ENCODE peak calls at places on chromosomes 12 and 14, in ten cellular contexts. One of them, this sample, is unnamed.

GRCh38 chr12:111430418-111431353 is 25.0 kb downstream of the SH2B3 start:
- DNase-seq in IMR-90: no peak
- DNase-seq in NCI-H1092: no peak
- DNase-seq in WERI-Rb-1: no peak
- DNase-seq in glomerular endothelial cell: no peak
- DNase-seq in HEK293T: no peak
- DNase-seq in activated gamma-delta T cell treated with Interleukin-2 at 50 U/mL for 16 hours: peak
- DNase-seq in NCI-H2171: no peak
- DNase-seq in central memory CD8-positive, alpha-beta T cell: no peak
- DNase-seq in activated T-helper 1 cell treated with anti-CD3 and anti-CD28 coated beads, Interleukin-2, amount 50 U/mL, for 16 hours: peak
- DNase-seq in this sample: peak

GRCh38 chr14:23884541-23884904 is 69.0 kb upstream of the DHRS4 start:
- DNase-seq in activated T-helper 1 cell treated with anti-CD3 and anti-CD28 coated beads, Interleukin-2, amount 50 U/mL, for 16 hours: no peak
- DNase-seq in NCI-H2171: no peak
- DNase-seq in activated gamma-delta T cell treated with Interleukin-2 at 50 U/mL for 16 hours: no peak
- DNase-seq in HEK293T: no peak
- DNase-seq in glomerular endothelial cell: no peak
- DNase-seq in central memory CD8-positive, alpha-beta T cell: no peak
- DNase-seq in IMR-90: no peak
- DNase-seq in WERI-Rb-1: no peak
- DNase-seq in NCI-H1092: no peak
- DNase-seq in this sample: no peak

GRCh38 chr14:64461221-64461620 is 4.1 kb upstream of the AKAP5 start:
- DNase-seq in activated gamma-delta T cell treated with Interleukin-2 at 50 U/mL for 16 hours: no peak
- DNase-seq in IMR-90: no peak
- DNase-seq in NCI-H1092: no peak
- DNase-seq in NCI-H2171: no peak
- DNase-seq in central memory CD8-positive, alpha-beta T cell: no peak
- DNase-seq in glomerular endothelial cell: no peak
- DNase-seq in WERI-Rb-1: no peak
- DNase-seq in HEK293T: no peak
- DNase-seq in activated T-helper 1 cell treated with anti-CD3 and anti-CD28 coated beads, Interleukin-2, amount 50 U/mL, for 16 hours: no peak
- DNase-seq in this sample: no peak

GRCh38 chr12:116142936-116143882 is 134.3 kb downstream of the MED13L start:
- DNase-seq in HEK293T: no peak
- DNase-seq in activated T-helper 1 cell treated with anti-CD3 and anti-CD28 coated beads, Interleukin-2, amount 50 U/mL, for 16 hours: no peak
- DNase-seq in NCI-H1092: no peak
- DNase-seq in glomerular endothelial cell: peak
- DNase-seq in central memory CD8-positive, alpha-beta T cell: no peak
- DNase-seq in IMR-90: peak
- DNase-seq in WERI-Rb-1: no peak
- DNase-seq in activated gamma-delta T cell treated with Interleukin-2 at 50 U/mL for 16 hours: no peak
- DNase-seq in NCI-H2171: no peak
- DNase-seq in this sample: no peak

GRCh38 chr14:50018236-50019210 is 97.8 kb downstream of the VCPKMT start:
- DNase-seq in activated T-helper 1 cell treated with anti-CD3 and anti-CD28 coated beads, Interleukin-2, amount 50 U/mL, for 16 hours: no peak
- DNase-seq in NCI-H1092: no peak
- DNase-seq in activated gamma-delta T cell treated with Interleukin-2 at 50 U/mL for 16 hours: no peak
- DNase-seq in NCI-H2171: no peak
- DNase-seq in glomerular endothelial cell: no peak
- DNase-seq in WERI-Rb-1: no peak
- DNase-seq in HEK293T: no peak
- DNase-seq in central memory CD8-positive, alpha-beta T cell: no peak
- DNase-seq in IMR-90: peak
- DNase-seq in this sample: no peak

GRCh38 chr12:46385439-46385838 is 12.9 kb upstream of the SLC38A2 start:
- DNase-seq in IMR-90: no peak
- DNase-seq in activated gamma-delta T cell treated with Interleukin-2 at 50 U/mL for 16 hours: no peak
- DNase-seq in NCI-H2171: no peak
- DNase-seq in WERI-Rb-1: no peak
- DNase-seq in activated T-helper 1 cell treated with anti-CD3 and anti-CD28 coated beads, Interleukin-2, amount 50 U/mL, for 16 hours: no peak
- DNase-seq in HEK293T: no peak
- DNase-seq in NCI-H1092: no peak
- DNase-seq in glomerular endothelial cell: no peak
- DNase-seq in central memory CD8-positive, alpha-beta T cell: no peak
- DNase-seq in this sample: no peak

GRCh38 chr14:30607156-30607780 is 14.9 kb upstream of the SCFD1 start:
- DNase-seq in WERI-Rb-1: no peak
- DNase-seq in HEK293T: no peak
- DNase-seq in activated T-helper 1 cell treated with anti-CD3 and anti-CD28 coated beads, Interleukin-2, amount 50 U/mL, for 16 hours: no peak
- DNase-seq in NCI-H2171: no peak
- DNase-seq in glomerular endothelial cell: no peak
- DNase-seq in central memory CD8-positive, alpha-beta T cell: no peak
- DNase-seq in activated gamma-delta T cell treated with Interleukin-2 at 50 U/mL for 16 hours: no peak
- DNase-seq in IMR-90: peak
- DNase-seq in NCI-H1092: no peak
- DNase-seq in this sample: no peak

GRCh38 chr12:67789266-67789665 is 140.7 kb downstream of the DYRK2 start:
- DNase-seq in activated gamma-delta T cell treated with Interleukin-2 at 50 U/mL for 16 hours: no peak
- DNase-seq in WERI-Rb-1: no peak
- DNase-seq in HEK293T: no peak
- DNase-seq in NCI-H1092: no peak
- DNase-seq in IMR-90: no peak
- DNase-seq in activated T-helper 1 cell treated with anti-CD3 and anti-CD28 coated beads, Interleukin-2, amount 50 U/mL, for 16 hours: no peak
- DNase-seq in glomerular endothelial cell: no peak
- DNase-seq in NCI-H2171: no peak
- DNase-seq in central memory CD8-positive, alpha-beta T cell: no peak
- DNase-seq in this sample: no peak